ENCODE peak calls at places on chromosome 14, in seven cellular contexts. One of them, this sample, is unnamed.

GRCh38 chr14:22232486-22232885 is 356.5 kb downstream of the DAD1 start:
- DNase-seq in WERI-Rb-1: no peak
- DNase-seq in activated B cell treated with CpG ODN at 0.5 μM for 24 hours: no peak
- DNase-seq in ascending aorta: no peak
- DNase-seq in heart left ventricle: no peak
- DNase-seq in HFFc6: no peak
- DNase-seq in esophagus squamous epithelium: no peak
- DNase-seq in this sample: no peak

GRCh38 chr14:91509878-91510170 is 286 bp downstream of the PPP4R3A start:
- DNase-seq in WERI-Rb-1: no peak
- DNase-seq in esophagus squamous epithelium: no peak
- DNase-seq in activated B cell treated with CpG ODN at 0.5 μM for 24 hours: no peak
- DNase-seq in heart left ventricle: no peak
- DNase-seq in HFFc6: no peak
- DNase-seq in ascending aorta: no peak
- DNase-seq in this sample: no peak

GRCh38 chr14:104554608-104555401 is 24.8 kb upstream of the C14orf180 start:
- DNase-seq in activated B cell treated with CpG ODN at 0.5 μM for 24 hours: no peak
- DNase-seq in WERI-Rb-1: peak; percentile 8
- DNase-seq in esophagus squamous epithelium: no peak
- DNase-seq in ascending aorta: peak; percentile 39
- DNase-seq in heart left ventricle: peak; percentile 22
- DNase-seq in HFFc6: no peak
- DNase-seq in this sample: peak; percentile 15

GRCh38 chr14:39704581-39704980 is 272.3 kb upstream of the FBXO33 start:
- DNase-seq in WERI-Rb-1: no peak
- DNase-seq in esophagus squamous epithelium: no peak
- DNase-seq in activated B cell treated with CpG ODN at 0.5 μM for 24 hours: no peak
- DNase-seq in heart left ventricle: no peak
- DNase-seq in HFFc6: no peak
- DNase-seq in ascending aorta: no peak
- DNase-seq in this sample: no peak

GRCh38 chr14:91327661-91328312 is 83.3 kb upstream of the GPR68 start:
- DNase-seq in esophagus squamous epithelium: no peak
- DNase-seq in heart left ventricle: no peak
- DNase-seq in activated B cell treated with CpG ODN at 0.5 μM for 24 hours: no peak
- DNase-seq in HFFc6: no peak
- DNase-seq in WERI-Rb-1: no peak
- DNase-seq in ascending aorta: no peak
- DNase-seq in this sample: no peak

GRCh38 chr14:94632305-94632590 is 20.1 kb downstream of the SERPINA3 start:
- DNase-seq in activated B cell treated with CpG ODN at 0.5 μM for 24 hours: no peak
- DNase-seq in heart left ventricle: no peak
- DNase-seq in WERI-Rb-1: no peak
- DNase-seq in esophagus squamous epithelium: no peak
- DNase-seq in ascending aorta: peak; percentile 58
- DNase-seq in HFFc6: no peak
- DNase-seq in this sample: no peak

GRCh38 chr14:100159107-100159864 is at the start of gene DEGS2:
- DNase-seq in activated B cell treated with CpG ODN at 0.5 μM for 24 hours: peak; percentile 66
- DNase-seq in ascending aorta: no peak
- DNase-seq in esophagus squamous epithelium: no peak
- DNase-seq in HFFc6: no peak
- DNase-seq in WERI-Rb-1: peak; percentile 57
- DNase-seq in heart left ventricle: no peak
- DNase-seq in this sample: no peak

GRCh38 chr14:47278233-47278842 is 397.1 kb downstream of the MDGA2 start:
- DNase-seq in WERI-Rb-1: peak; percentile 81
- DNase-seq in heart left ventricle: no peak
- DNase-seq in activated B cell treated with CpG ODN at 0.5 μM for 24 hours: no peak
- DNase-seq in HFFc6: no peak
- DNase-seq in ascending aorta: no peak
- DNase-seq in esophagus squamous epithelium: no peak
- DNase-seq in this sample: peak; percentile 79

GRCh38 chr14:67420102-67420739 is 8.3 kb upstream of the PLEK2 start:
- DNase-seq in heart left ventricle: no peak
- DNase-seq in esophagus squamous epithelium: no peak
- DNase-seq in ascending aorta: no peak
- DNase-seq in WERI-Rb-1: peak; percentile 68
- DNase-seq in HFFc6: no peak
- DNase-seq in activated B cell treated with CpG ODN at 0.5 μM for 24 hours: no peak
- DNase-seq in this sample: no peak

GRCh38 chr14:22303589-22304195 is 285.3 kb downstream of the DAD1 start:
- DNase-seq in ascending aorta: no peak
- DNase-seq in WERI-Rb-1: no peak
- DNase-seq in HFFc6: no peak
- DNase-seq in activated B cell treated with CpG ODN at 0.5 μM for 24 hours: no peak
- DNase-seq in heart left ventricle: no peak
- DNase-seq in esophagus squamous epithelium: no peak
- DNase-seq in this sample: no peak

GRCh38 chr14:64234877-64235651 is 59.1 kb downstream of the ESR2 start:
- DNase-seq in WERI-Rb-1: peak; percentile 71
- DNase-seq in ascending aorta: no peak
- DNase-seq in HFFc6: no peak
- DNase-seq in heart left ventricle: no peak
- DNase-seq in esophagus squamous epithelium: no peak
- DNase-seq in activated B cell treated with CpG ODN at 0.5 μM for 24 hours: no peak
- DNase-seq in this sample: peak; percentile 46

GRCh38 chr14:22780105-22780679 is 13.7 kb downstream of the OXA1L start:
- DNase-seq in esophagus squamous epithelium: no peak
- DNase-seq in HFFc6: no peak
- DNase-seq in heart left ventricle: peak; percentile 31
- DNase-seq in WERI-Rb-1: peak; percentile 18
- DNase-seq in ascending aorta: no peak
- DNase-seq in activated B cell treated with CpG ODN at 0.5 μM for 24 hours: no peak
- DNase-seq in this sample: no peak

GRCh38 chr14:54621686-54622085 is 54.8 kb downstream of the SAMD4A start:
- DNase-seq in activated B cell treated with CpG ODN at 0.5 μM for 24 hours: no peak
- DNase-seq in heart left ventricle: no peak
- DNase-seq in HFFc6: peak; percentile 29
- DNase-seq in WERI-Rb-1: no peak
- DNase-seq in esophagus squamous epithelium: no peak
- DNase-seq in ascending aorta: no peak
- DNase-seq in this sample: no peak

GRCh38 chr14:69693823-69694729 is 72.9 kb upstream of the SRSF5 start:
- DNase-seq in esophagus squamous epithelium: no peak
- DNase-seq in HFFc6: no peak
- DNase-seq in heart left ventricle: no peak
- DNase-seq in activated B cell treated with CpG ODN at 0.5 μM for 24 hours: no peak
- DNase-seq in WERI-Rb-1: peak; percentile 38
- DNase-seq in ascending aorta: no peak
- DNase-seq in this sample: no peak

GRCh38 chr14:50363734-50364113 is 33.0 kb downstream of the CDKL1 start:
- DNase-seq in esophagus squamous epithelium: no peak
- DNase-seq in ascending aorta: no peak
- DNase-seq in WERI-Rb-1: no peak
- DNase-seq in HFFc6: no peak
- DNase-seq in heart left ventricle: no peak
- DNase-seq in activated B cell treated with CpG ODN at 0.5 μM for 24 hours: peak; percentile 27
- DNase-seq in this sample: no peak

GRCh38 chr14:93906341-93907329 is 20.5 kb upstream of the FAM181A start:
- DNase-seq in heart left ventricle: peak; percentile 43
- DNase-seq in esophagus squamous epithelium: no peak
- DNase-seq in ascending aorta: peak; percentile 69
- DNase-seq in WERI-Rb-1: peak; percentile 79
- DNase-seq in HFFc6: peak; percentile 16
- DNase-seq in activated B cell treated with CpG ODN at 0.5 μM for 24 hours: no peak
- DNase-seq in this sample: peak; percentile 79

GRCh38 chr14:32077081-32078029 is at the start of gene ARHGAP5:
- DNase-seq in WERI-Rb-1: no peak
- DNase-seq in heart left ventricle: peak; percentile 46
- DNase-seq in activated B cell treated with CpG ODN at 0.5 μM for 24 hours: peak; percentile 63
- DNase-seq in HFFc6: peak; percentile 1
- DNase-seq in ascending aorta: peak; percentile 68
- DNase-seq in esophagus squamous epithelium: no peak
- DNase-seq in this sample: peak; percentile 84

GRCh38 chr14:30921305-30921704 is 46.9 kb downstream of the COCH start:
- DNase-seq in HFFc6: no peak
- DNase-seq in heart left ventricle: no peak
- DNase-seq in activated B cell treated with CpG ODN at 0.5 μM for 24 hours: no peak
- DNase-seq in WERI-Rb-1: no peak
- DNase-seq in ascending aorta: no peak
- DNase-seq in esophagus squamous epithelium: no peak
- DNase-seq in this sample: no peak

GRCh38 chr14:87113286-87113685 is 879.7 kb downstream of the GALC start:
- DNase-seq in heart left ventricle: no peak
- DNase-seq in ascending aorta: no peak
- DNase-seq in WERI-Rb-1: no peak
- DNase-seq in activated B cell treated with CpG ODN at 0.5 μM for 24 hours: no peak
- DNase-seq in HFFc6: no peak
- DNase-seq in esophagus squamous epithelium: no peak
- DNase-seq in this sample: no peak
- TF ChIP-seq CTCF in heart left ventricle: no peak
- TF ChIP-seq CTCF in ascending aorta: no peak
- TF ChIP-seq CTCF in WERI-Rb-1: no peak
- TF ChIP-seq CTCF in activated B cell treated with CpG ODN at 0.5 μM for 24 hours: no peak
- TF ChIP-seq CTCF in HFFc6: no peak
- TF ChIP-seq CTCF in esophagus squamous epithelium: no peak
- TF ChIP-seq CTCF in this sample: peak; percentile 13

DNA sequence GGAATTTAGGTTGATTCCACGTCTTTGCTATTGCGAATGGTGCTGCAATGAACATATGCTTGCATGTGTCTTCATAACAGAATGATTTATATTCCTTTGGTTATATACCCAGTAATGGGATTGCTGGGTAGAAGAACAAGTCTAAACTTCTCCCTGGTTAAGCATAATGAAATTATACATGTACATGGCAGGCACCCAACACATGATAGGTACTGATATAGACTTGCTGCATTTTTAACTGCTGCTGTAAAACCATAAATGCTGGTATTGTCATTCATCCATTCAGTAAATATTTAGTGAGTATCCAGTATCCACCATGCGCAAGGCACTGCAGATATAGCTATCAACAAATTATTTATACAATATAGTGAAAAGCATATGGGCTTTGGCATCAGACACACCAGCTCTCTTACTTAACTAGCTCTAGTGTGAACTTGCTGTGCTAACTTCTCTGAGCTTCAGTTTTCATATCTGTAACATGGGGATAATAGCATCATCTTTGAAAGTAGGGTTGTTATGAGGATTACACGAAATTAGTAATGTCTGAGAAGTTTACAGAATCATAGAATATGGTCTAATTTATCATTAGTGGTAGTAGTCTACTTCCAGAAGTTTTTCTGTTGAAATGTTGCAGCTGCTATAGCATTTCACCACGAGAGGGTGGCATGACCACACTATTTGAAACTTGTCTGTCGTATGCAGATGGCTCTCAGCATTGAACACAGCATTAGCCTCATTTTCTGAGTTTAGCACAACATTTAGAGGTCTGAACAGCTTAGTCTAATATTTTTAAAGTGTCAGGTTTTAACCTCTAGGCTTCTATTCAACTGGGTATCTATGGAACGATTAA is 32.0 kb upstream of the SEL1L start:
- DNase-seq in HFFc6: peak; percentile 3
- DNase-seq in WERI-Rb-1: peak; percentile 43
- DNase-seq in ascending aorta: no peak
- DNase-seq in activated B cell treated with CpG ODN at 0.5 μM for 24 hours: no peak
- DNase-seq in esophagus squamous epithelium: no peak
- DNase-seq in heart left ventricle: no peak
- DNase-seq in this sample: peak; percentile 32
- TF ChIP-seq CTCF in HFFc6: peak; percentile 70
- TF ChIP-seq CTCF in WERI-Rb-1: peak; percentile 70
- TF ChIP-seq CTCF in ascending aorta: peak; percentile 39
- TF ChIP-seq CTCF in activated B cell treated with CpG ODN at 0.5 μM for 24 hours: no peak
- TF ChIP-seq CTCF in esophagus squamous epithelium: no peak
- TF ChIP-seq CTCF in heart left ventricle: peak; percentile 37
- TF ChIP-seq CTCF in this sample: peak; percentile 51

GRCh38 chr14:60184597-60185555 is 19.7 kb upstream of the DHRS7 start:
- DNase-seq in WERI-Rb-1: no peak
- DNase-seq in HFFc6: no peak
- DNase-seq in esophagus squamous epithelium: no peak
- DNase-seq in ascending aorta: no peak
- DNase-seq in activated B cell treated with CpG ODN at 0.5 μM for 24 hours: no peak
- DNase-seq in heart left ventricle: no peak
- DNase-seq in this sample: no peak
- TF ChIP-seq CTCF in WERI-Rb-1: no peak
- TF ChIP-seq CTCF in HFFc6: peak; percentile 1
- TF ChIP-seq CTCF in esophagus squamous epithelium: no peak
- TF ChIP-seq CTCF in ascending aorta: no peak
- TF ChIP-seq CTCF in activated B cell treated with CpG ODN at 0.5 μM for 24 hours: no peak
- TF ChIP-seq CTCF in heart left ventricle: no peak
- TF ChIP-seq CTCF in this sample: peak; percentile 55

GRCh38 chr14:101235042-101235871 is 326.0 kb upstream of the DIO3 start:
- DNase-seq in esophagus squamous epithelium: no peak
- DNase-seq in HFFc6: peak; percentile 41
- DNase-seq in WERI-Rb-1: peak; percentile 60
- DNase-seq in activated B cell treated with CpG ODN at 0.5 μM for 24 hours: no peak
- DNase-seq in heart left ventricle: peak; percentile 45
- DNase-seq in ascending aorta: peak; percentile 57
- DNase-seq in this sample: peak; percentile 85
- TF ChIP-seq CTCF in esophagus squamous epithelium: peak; percentile 15
- TF ChIP-seq CTCF in HFFc6: peak; percentile 91
- TF ChIP-seq CTCF in WERI-Rb-1: peak; percentile 81
- TF ChIP-seq CTCF in activated B cell treated with CpG ODN at 0.5 μM for 24 hours: no peak
- TF ChIP-seq CTCF in heart left ventricle: peak; percentile 37
- TF ChIP-seq CTCF in ascending aorta: no peak
- TF ChIP-seq CTCF in this sample: peak; percentile 81

GRCh38 chr14:45610303-45610702 is 357.3 kb upstream of the MIS18BP1 start:
- DNase-seq in heart left ventricle: no peak
- DNase-seq in HFFc6: peak; percentile 7
- DNase-seq in WERI-Rb-1: peak; percentile 12
- DNase-seq in activated B cell treated with CpG ODN at 0.5 μM for 24 hours: no peak
- DNase-seq in esophagus squamous epithelium: no peak
- DNase-seq in ascending aorta: no peak
- DNase-seq in this sample: no peak
- TF ChIP-seq CTCF in heart left ventricle: no peak
- TF ChIP-seq CTCF in HFFc6: peak; percentile 42
- TF ChIP-seq CTCF in WERI-Rb-1: peak; percentile 47
- TF ChIP-seq CTCF in activated B cell treated with CpG ODN at 0.5 μM for 24 hours: no peak
- TF ChIP-seq CTCF in esophagus squamous epithelium: no peak
- TF ChIP-seq CTCF in ascending aorta: no peak
- TF ChIP-seq CTCF in this sample: peak; percentile 12

DNA sequence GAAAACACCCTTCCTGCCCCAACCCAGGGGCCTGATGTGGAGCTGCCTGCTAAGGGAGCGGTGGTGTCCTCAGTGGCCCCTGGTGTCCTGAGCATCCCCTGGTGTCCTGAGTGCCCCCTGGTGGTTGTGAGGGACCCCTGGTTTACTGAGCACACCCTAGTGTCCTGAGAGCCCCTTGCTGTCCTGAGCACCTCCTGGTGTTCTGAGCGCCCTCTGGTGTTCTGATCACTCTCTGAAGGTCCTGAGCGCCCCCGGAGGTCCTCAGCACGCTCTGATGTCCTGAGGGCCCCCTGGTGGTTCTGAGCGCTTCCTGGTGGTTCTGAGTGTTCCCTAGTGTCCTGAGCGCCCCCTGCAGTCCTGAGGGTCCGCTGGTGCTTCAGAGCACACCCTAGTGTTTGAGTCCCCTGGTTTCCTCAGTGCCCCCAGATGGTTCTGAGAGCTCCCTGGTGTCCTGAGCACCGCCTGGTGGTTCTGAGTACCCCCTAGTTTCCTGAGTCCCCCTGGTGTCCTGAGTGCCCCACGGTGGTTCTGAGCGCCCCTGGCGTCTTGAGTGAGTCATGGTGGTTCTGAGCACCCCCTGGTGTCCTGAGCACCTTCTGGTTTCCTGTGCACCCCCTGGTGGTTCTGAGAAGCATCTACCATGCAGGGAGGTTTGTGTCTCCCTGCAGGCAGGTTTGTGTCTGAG is 1004.2 kb downstream of the TMEM121 start:
- DNase-seq in HFFc6: no peak
- DNase-seq in WERI-Rb-1: peak; percentile 10
- DNase-seq in heart left ventricle: no peak
- DNase-seq in esophagus squamous epithelium: no peak
- DNase-seq in activated B cell treated with CpG ODN at 0.5 μM for 24 hours: peak; percentile 30
- DNase-seq in ascending aorta: no peak
- DNase-seq in this sample: no peak
- TF ChIP-seq CTCF in HFFc6: peak; percentile 12
- TF ChIP-seq CTCF in WERI-Rb-1: peak; percentile 24
- TF ChIP-seq CTCF in heart left ventricle: no peak
- TF ChIP-seq CTCF in esophagus squamous epithelium: no peak
- TF ChIP-seq CTCF in activated B cell treated with CpG ODN at 0.5 μM for 24 hours: no peak
- TF ChIP-seq CTCF in ascending aorta: no peak
- TF ChIP-seq CTCF in this sample: no peak

This sample was measured in glutamatergic neuron.